ENCODE peak calls at places on chromosome 2, in four cellular contexts. M is endothelial cell of umbilical vein, L is GM23248, H is esophagus squamous epithelium. J is an unnamed sample.

GRCh38 chr2:236209535-236209934 is 41.3 kb upstream of the GBX2 start:
- DNase-seq in H (no peak), L (no peak), M (peak; percentile 19), J (no peak)

GRCh38 chr2:197254776-197255521 is 55.6 kb downstream of the ANKRD44 start:
- DNase-seq in H (no peak), L (peak; percentile 60), M (no peak), J (no peak)

GRCh38 chr2:62884514-62884913 is 166.1 kb upstream of the OTX1 start:
- DNase-seq in L (peak; percentile 21), H (no peak), M (peak; percentile 59), J (no peak)

GRCh38 chr2:146661494-146662096 is 1183.2 kb upstream of the ACVR2A start:
- DNase-seq in H (no peak), L (peak; percentile 69), M (peak; percentile 56), J (peak; percentile 72)

GRCh38 chr2:134183679-134184078 is 70.2 kb upstream of the MGAT5 start:
- DNase-seq in H (no peak), L (no peak), M (no peak), J (no peak)

GRCh38 chr2:226426292-226426736 is 373.3 kb downstream of the IRS1 start:
- DNase-seq in L (peak; percentile 90), M (no peak), H (no peak), J (peak; percentile 32)

GRCh38 chr2:46136481-46136880 is 160.7 kb upstream of the EPAS1 start:
- DNase-seq in H (no peak), L (no peak), M (no peak), J (no peak)

GRCh38 chr2:219273887-219274391 is 5.2 kb upstream of the DNAJB2 start:
- DNase-seq in M (no peak), L (peak; percentile 74), H (no peak), J (no peak)

GRCh38 chr2:64330281-64330680 is 123.7 kb upstream of the LGALSL start:
- DNase-seq in H (no peak), L (peak; percentile 56), M (no peak), J (no peak)

GRCh38 chr2:100730290-100730868 is 89.6 kb upstream of the NPAS2 start:
- DNase-seq in L (peak; percentile 85), M (peak; percentile 88), H (no peak), J (peak; percentile 80)

GRCh38 chr2:14189929-14190328 is 442.6 kb upstream of the LRATD1 start:
- DNase-seq in M (no peak), H (no peak), L (no peak), J (no peak)

GRCh38 chr2:122179492-122180070 is 424.1 kb downstream of the TSN start:
- DNase-seq in M (peak; percentile 74), L (no peak), H (no peak), J (no peak)

GRCh38 chr2:147250652-147251356 is 594.0 kb upstream of the ACVR2A start:
- DNase-seq in L (no peak), H (no peak), M (no peak), J (no peak)

GRCh38 chr2:43408784-43409160 is 182.4 kb upstream of the ZFP36L2 start:
- DNase-seq in H (no peak), M (no peak), L (no peak), J (no peak)

GRCh38 chr2:231049286-231050017 is 7.2 kb upstream of the PSMD1 start:
- DNase-seq in L (no peak), H (no peak), M (no peak), J (no peak)

GRCh38 chr2:231047922-231048544 is 8.6 kb upstream of the PSMD1 start:
- DNase-seq in L (no peak), H (no peak), M (no peak), J (no peak)

GRCh38 chr2:231051116-231051515 is 5.6 kb upstream of the PSMD1 start:
- DNase-seq in L (no peak), M (no peak), H (no peak), J (no peak)

GRCh38 chr2:231052494-231053451 is 3.9 kb upstream of the PSMD1 start:
- DNase-seq in L (peak; percentile 94), H (peak; percentile 15), M (peak; percentile 74), J (peak; percentile 92)

DNA sequence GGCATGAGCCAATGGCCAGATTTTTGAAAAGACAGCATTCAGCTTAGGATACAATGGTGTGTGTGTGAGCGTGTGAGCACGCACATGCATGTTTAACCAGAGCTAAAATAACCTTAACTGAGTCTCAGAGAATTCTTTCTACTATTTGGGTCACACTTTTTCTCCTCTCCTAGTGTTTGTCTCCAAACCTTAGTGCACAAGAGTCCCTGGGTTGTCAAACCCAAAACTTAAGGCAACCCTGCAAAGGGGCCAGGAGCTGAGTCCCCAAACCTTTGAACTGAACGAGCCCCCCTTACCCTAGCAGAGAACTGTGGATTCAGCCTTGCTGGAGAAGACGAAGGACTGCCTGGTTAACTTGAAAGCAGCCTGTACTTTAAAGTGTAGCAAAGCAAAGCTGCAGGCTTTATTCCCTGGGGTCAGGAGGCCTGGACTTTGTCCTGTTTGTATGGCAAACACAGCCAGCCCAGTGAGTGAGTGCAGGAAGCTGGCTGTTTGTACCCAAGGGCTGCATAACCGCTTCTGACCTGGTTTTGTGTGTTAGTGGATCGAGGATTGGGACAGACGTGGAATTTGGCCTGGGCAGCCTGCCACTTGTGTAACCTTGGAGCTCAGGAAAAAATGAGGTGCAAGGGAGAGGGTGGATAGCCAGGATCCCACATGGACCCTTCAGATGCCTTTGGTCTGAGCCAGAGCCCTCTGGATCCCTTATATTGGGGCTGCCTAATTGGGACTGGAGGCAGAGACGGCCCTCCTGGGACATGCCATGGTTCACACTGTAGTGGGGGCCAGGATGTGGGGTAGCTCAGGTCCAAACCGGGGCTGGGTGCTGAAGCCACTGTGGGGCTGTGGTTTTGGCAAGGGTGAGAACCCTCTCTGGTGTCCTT is 6.4 kb upstream of the PSMD1 start:
- DNase-seq in L (no peak), H (no peak), M (no peak), J (no peak)
- H3K4me1 ChIP-seq in L (no peaks in the 10 kb centered on the region), H (peaks cover 7% of the 10 kb centered on the region), M (peaks cover 2% of the 10 kb centered on the region), J (no peaks in the 10 kb centered on the region)

DNA sequence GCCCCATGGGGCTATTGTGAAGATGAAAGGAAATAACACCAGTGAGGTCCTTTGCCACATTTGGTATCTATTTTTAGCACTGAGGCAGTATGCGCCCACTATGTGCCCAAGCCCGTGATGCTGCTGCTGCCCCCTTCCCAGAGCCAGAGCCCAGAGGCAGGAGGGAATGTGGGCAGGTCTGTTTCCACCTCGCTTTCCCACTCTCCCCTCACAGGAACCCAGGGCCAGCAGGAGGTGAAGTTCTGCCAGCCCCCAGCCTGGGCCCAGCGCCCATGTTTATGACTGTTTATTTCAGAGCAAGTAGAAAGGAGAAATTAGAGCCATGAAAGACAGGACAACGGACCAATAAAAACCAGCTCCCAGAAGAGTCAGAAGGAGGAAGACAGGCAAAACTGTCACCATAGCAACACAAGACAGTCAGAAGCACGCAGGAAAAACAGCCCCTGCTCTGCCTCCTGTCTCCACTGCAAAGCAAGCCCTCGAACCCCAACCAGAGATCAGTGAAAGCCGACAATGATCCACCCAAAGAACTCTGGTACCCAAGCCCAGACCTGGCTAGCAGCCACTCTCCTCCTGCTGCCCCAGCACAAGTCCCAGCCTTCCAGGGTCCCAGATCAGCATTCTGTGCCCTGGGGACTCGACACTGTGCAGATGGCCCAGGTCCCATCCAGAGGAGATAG is 1.4 kb downstream of the CYRIA start:
- DNase-seq in L (peak; percentile 19), H (no peak), M (peak; percentile 78), J (peak; percentile 88)
- H3K4me3 ChIP-seq in L (no peak overlapping the region), H (no peak overlapping the region), M (peak overlapping the region; percentile 62), J (peak overlapping the region; percentile 89)

GRCh38 chr2:949384-949893 is 1.2 kb upstream of the SNTG2 start:
- DNase-seq in H (no peak), L (no peak), M (no peak), J (no peak)
- H3K4me1 ChIP-seq in H (peaks cover 9% of the 10 kb centered on the region), L (no peaks in the 10 kb centered on the region), M (no peaks in the 10 kb centered on the region), J (peaks cover 6% of the 10 kb centered on the region)

DNA sequence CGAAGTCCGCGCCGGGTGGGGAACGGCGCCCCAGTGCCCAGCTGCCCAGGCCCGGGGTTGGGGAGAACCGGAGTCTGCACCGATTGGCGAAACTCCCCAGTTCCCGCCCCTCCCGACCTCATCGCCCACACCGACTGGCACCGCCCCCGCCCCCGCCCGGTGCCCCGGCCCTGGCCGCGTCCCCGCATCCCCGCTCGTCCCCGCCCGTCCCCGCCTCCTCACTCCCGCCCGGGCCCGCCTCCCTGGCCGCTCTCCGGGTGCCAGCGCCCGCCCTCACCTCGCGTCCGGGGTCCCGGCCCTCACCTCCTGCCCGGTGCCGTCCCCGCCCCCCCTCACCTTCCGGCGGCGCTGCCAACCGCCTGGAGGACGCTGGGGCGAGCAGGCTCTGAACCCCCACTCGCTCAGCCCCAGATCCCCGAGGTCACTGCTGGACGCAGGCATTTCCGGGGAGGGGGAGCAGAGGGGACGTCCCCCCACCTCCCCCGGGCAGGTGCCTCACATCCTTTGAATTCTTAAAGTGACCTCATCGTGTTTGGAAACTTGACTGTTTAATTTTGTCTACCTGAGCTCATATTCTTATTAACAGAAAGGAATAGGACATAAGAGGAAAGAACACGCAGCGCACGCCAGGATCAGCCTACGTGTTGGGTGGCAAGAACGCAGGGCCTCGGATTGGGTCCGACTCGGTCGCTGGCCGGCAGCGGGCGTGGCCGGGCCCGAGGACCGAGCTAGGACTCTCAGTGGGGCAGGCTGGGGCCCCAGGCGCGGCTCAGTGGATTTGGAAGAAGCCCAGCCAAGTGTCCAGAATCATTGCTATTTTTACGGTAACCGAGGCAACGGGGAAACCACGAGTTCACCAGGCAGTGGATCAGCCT is at the start of gene FAM110C:
- DNase-seq in M (no peak), L (peak; percentile 6), H (no peak), J (no peak)
- H3K4me3 ChIP-seq in M (no peak within 1 kb of the TSS), L (no peak within 1 kb of the TSS), H (peak within 1 kb of the TSS; percentile 94), J (peak within 1 kb of the TSS; percentile 51)

GRCh38 chr2:233414273-233414654 is 60.0 kb downstream of the DGKD start:
- DNase-seq in H (no peak), L (peak; percentile 22), M (no peak), J (no peak)
- H3K4me1 ChIP-seq in H (peaks cover 18% of the 10 kb centered on the region), L (peaks cover 26% of the 10 kb centered on the region), M (peaks cover 37% of the 10 kb centered on the region), J (peaks cover 44% of the 10 kb centered on the region)

GRCh38 chr2:234846589-234847363 is 105.0 kb upstream of the SH3BP4 start:
- DNase-seq in H (no peak), L (no peak), M (no peak), J (no peak)
- H3K4me3 ChIP-seq in H (no peak overlapping the region), L (no peak overlapping the region), M (no peak overlapping the region), J (no peak overlapping the region)

GRCh38 chr2:150167711-150168110 is 319.8 kb downstream of the RND3 start:
- DNase-seq in H (no peak), M (peak; percentile 63), L (peak; percentile 75), J (no peak)

GRCh38 chr2:150165988-150166965 is 321.2 kb downstream of the RND3 start:
- DNase-seq in H (no peak), M (peak; percentile 59), L (no peak), J (no peak)

GRCh38 chr2:150162241-150162942 is 325.1 kb downstream of the RND3 start:
- DNase-seq in M (peak; percentile 89), L (no peak), H (no peak), J (no peak)

GRCh38 chr2:150168596-150168995 is 318.9 kb downstream of the RND3 start:
- DNase-seq in L (peak; percentile 45), M (no peak), H (no peak), J (no peak)

GRCh38 chr2:150165479-150165878 is 322.0 kb downstream of the RND3 start:
- DNase-seq in L (no peak), H (no peak), M (no peak), J (no peak)
- H3K4me1 ChIP-seq in L (peaks cover 26% of the 10 kb centered on the region), H (peaks cover 3% of the 10 kb centered on the region), M (peaks cover 39% of the 10 kb centered on the region), J (no peaks in the 10 kb centered on the region)